ENCODE peak calls at places on chromosomes 7 and 10, in six cellular contexts. E is esophagus squamous epithelium, D is right lobe of liver, P is IMR-90, M is ovary, U is adrenal gland. S is an unnamed sample. For H3K9me3, the result is how much of the 10 kb centered on the place peaks cover.

GRCh38 chr7:140610204-140611165 is 30.1 kb downstream of the DENND2A start:
- DNase-seq in E (no peak), D (no peak), M (no peak), U (no peak), P (peak), S (no peak)

GRCh38 chr7:21355406-21355874 is 72.4 kb upstream of the SP4 start:
- DNase-seq in D (no peak), E (no peak), M (no peak), U (no peak), P (no peak), S (peak)

GRCh38 chr7:2903686-2904162 is 59.6 kb upstream of the GNA12 start:
- DNase-seq in E (no peak), D (no peak), P (no peak), U (no peak), M (no peak), S (no peak)

GRCh38 chr10:112429147-112429546 is 17.6 kb downstream of the ZDHHC6 start:
- DNase-seq in U (no peak), E (no peak), P (no peak), D (no peak), M (no peak), S (no peak)

GRCh38 chr10:88541116-88541626 is 41.9 kb downstream of the RNLS start:
- DNase-seq in M (no peak), E (no peak), P (no peak), D (no peak), U (no peak), S (no peak)

GRCh38 chr7:129388353-129389098 is 45.7 kb upstream of the STRIP2 start:
- DNase-seq in M (no peak), E (no peak), P (no peak), U (no peak), D (no peak), S (no peak)

GRCh38 chr10:50577681-50578350 is 45.9 kb downstream of the SGMS1 start:
- DNase-seq in D (no peak), U (peak), M (no peak), P (peak), E (no peak), S (peak)

GRCh38 chr7:101633516-101633915 is 4.4 kb upstream of the MYL10 start:
- DNase-seq in U (peak), E (no peak), M (no peak), P (no peak), D (no peak), S (no peak)

GRCh38 chr7:132161976-132162375 is 414.3 kb downstream of the PLXNA4 start:
- DNase-seq in E (no peak), P (no peak), D (no peak), M (no peak), U (no peak), S (no peak)

GRCh38 chr10:96656839-96657238 is 63.5 kb downstream of the PIK3AP1 start:
- DNase-seq in M (no peak), U (no peak), P (no peak), E (no peak), D (no peak), S (no peak)

GRCh38 chr10:74936577-74937445 is 110.4 kb downstream of the KAT6B start:
- DNase-seq in E (no peak), P (peak), U (no peak), M (no peak), D (no peak), S (no peak)

GRCh38 chr7:12436896-12437535 is 33.4 kb upstream of the VWDE start:
- DNase-seq in D (no peak), E (no peak), P (peak), M (no peak), U (no peak), S (no peak)

GRCh38 chr7:140927351-140927750 is 2.6 kb upstream of the BRAF start:
- DNase-seq in D (no peak), U (no peak), P (no peak), E (no peak), M (no peak), S (no peak)

GRCh38 chr10:124181656-124182055 is 88.3 kb upstream of the CHST15 start:
- DNase-seq in E (no peak), U (no peak), M (no peak), D (no peak), P (no peak), S (no peak)

GRCh38 chr7:98286093-98286525 is 4.6 kb downstream of the BRI3 start:
- DNase-seq in E (no peak), P (peak), U (peak), D (peak), M (peak), S (peak)

GRCh38 chr7:24842449-24843241 is 85.4 kb upstream of the GSDME start:
- DNase-seq in D (no peak), E (no peak), U (no peak), P (no peak), M (no peak), S (no peak)

GRCh38 chr10:29377333-29377961 is 88.6 kb downstream of the LYZL1 start:
- DNase-seq in U (no peak), M (no peak), D (no peak), P (peak), E (no peak), S (no peak)

GRCh38 chr10:78947226-78947625 is 121.5 kb upstream of the ZMIZ1 start:
- DNase-seq in D (no peak), P (no peak), U (no peak), E (no peak), M (no peak), S (no peak)

GRCh38 chr10:69874464-69874863 is 72.8 kb downstream of the COL13A1 start:
- DNase-seq in P (peak), D (no peak), U (no peak), E (no peak), M (no peak), S (no peak)

GRCh38 chr10:50788951-50789904 is 49.5 kb downstream of the ASAH2B start:
- DNase-seq in P (peak), U (no peak), M (no peak), E (no peak), D (no peak), S (no peak)

GRCh38 chr7:909358-910329 is 33.3 kb downstream of the GET4 start:
- DNase-seq in P (peak), U (peak), D (peak), M (peak), E (no peak), S (peak)

GRCh38 chr7:69062020-69062760 is 536.1 kb upstream of the AUTS2 start:
- DNase-seq in E (no peak), D (no peak), M (no peak), U (no peak), P (peak), S (no peak)

GRCh38 chr7:116901143-116901542 is 38.8 kb downstream of the CAPZA2 start:
- DNase-seq in P (no peak), E (no peak), D (no peak), M (no peak), U (no peak), S (no peak)

GRCh38 chr10:69004821-69005220 is 16.2 kb downstream of the KIFBP start:
- DNase-seq in E (no peak), D (no peak), P (peak), U (no peak), M (no peak), S (no peak)

GRCh38 chr7:70660819-70661191 is 471.1 kb upstream of the GALNT17 start:
- DNase-seq in E (no peak), D (no peak), P (no peak), U (no peak), M (no peak), S (no peak)

GRCh38 chr7:23333671-23334246 is 34.6 kb downstream of the MALSU1 start:
- DNase-seq in U (no peak), P (peak), M (peak), D (no peak), E (no peak), S (no peak)

GRCh38 chr7:97732567-97733275 is 835 bp downstream of the TAC1 start:
- DNase-seq in P (no peak), D (no peak), E (no peak), U (no peak), M (no peak), S (no peak)

GRCh38 chr7:42107484-42107883 is 129.5 kb downstream of the GLI3 start:
- DNase-seq in U (peak), E (no peak), D (no peak), M (no peak), P (no peak), S (no peak)

GRCh38 chr7:112280267-112280666 is 73.8 kb downstream of the ZNF277 start:
- DNase-seq in U (no peak), E (no peak), M (no peak), P (no peak), D (no peak), S (no peak)

GRCh38 chr7:22860784-22861482 is 38.3 kb upstream of the TOMM7 start:
- DNase-seq in U (no peak), P (no peak), D (no peak), E (no peak), M (no peak), S (no peak)

GRCh38 chr10:4939224-4940072 is 23.8 kb upstream of the AKR1C1 start:
- DNase-seq in E (no peak), U (no peak), P (no peak), D (no peak), M (no peak), S (no peak)

GRCh38 chr10:100653957-100654834 is 91.2 kb upstream of the PAX2 start:
- DNase-seq in M (no peak), P (no peak), E (no peak), U (no peak), D (no peak), S (no peak)

GRCh38 chr7:90266808-90267207 is 21.8 kb downstream of the CFAP69 start:
- DNase-seq in M (no peak), E (no peak), U (no peak), P (peak), D (no peak), S (no peak)

GRCh38 chr7:90267263-90267858 is 22.4 kb downstream of the CFAP69 start:
- DNase-seq in D (no peak), P (no peak), U (no peak), M (no peak), E (no peak), S (no peak)

GRCh38 chr7:90256778-90257177 is 11.8 kb downstream of the CFAP69 start:
- DNase-seq in M (no peak), P (no peak), E (no peak), U (no peak), D (no peak), S (no peak)

GRCh38 chr7:90261441-90261840 is 16.5 kb downstream of the CFAP69 start:
- DNase-seq in E (no peak), D (no peak), P (no peak), U (no peak), M (no peak), S (no peak)

DNA sequence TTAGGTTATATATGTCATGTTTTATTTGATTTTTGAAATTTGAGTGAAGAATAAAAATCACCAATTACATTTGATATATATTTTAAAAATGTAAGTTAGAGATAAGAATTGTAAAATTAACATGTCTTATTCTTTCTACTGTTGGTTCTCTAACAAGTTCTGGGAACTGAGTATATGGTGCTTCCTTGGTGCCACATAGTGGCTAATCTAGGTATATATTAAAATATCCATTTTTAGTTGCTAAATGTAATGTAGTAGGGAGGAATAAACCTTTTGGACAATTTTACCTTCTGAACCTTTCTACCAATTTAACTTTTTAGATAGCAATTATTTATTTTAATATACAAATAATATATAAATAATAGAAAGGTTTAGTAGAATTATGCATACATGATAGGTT is 17.5 kb downstream of the CFAP69 start:
- DNase-seq in D (no peak), U (no peak), M (no peak), E (no peak), P (peak), S (no peak)
- TF ChIP-seq CTCF in D (peak), U (peak), M (peak), E (peak), P (peak), S (peak)

GRCh38 chr7:57201895-57202210 is 69.6 kb upstream of the ZNF479 start:
- DNase-seq in U (no peak), D (no peak), P (no peak), M (no peak), E (no peak), S (no peak)
- H3K9me3 ChIP-seq in U (under half), D (under half), P (under half), M (under half), E (under half), S (under half)

DNA sequence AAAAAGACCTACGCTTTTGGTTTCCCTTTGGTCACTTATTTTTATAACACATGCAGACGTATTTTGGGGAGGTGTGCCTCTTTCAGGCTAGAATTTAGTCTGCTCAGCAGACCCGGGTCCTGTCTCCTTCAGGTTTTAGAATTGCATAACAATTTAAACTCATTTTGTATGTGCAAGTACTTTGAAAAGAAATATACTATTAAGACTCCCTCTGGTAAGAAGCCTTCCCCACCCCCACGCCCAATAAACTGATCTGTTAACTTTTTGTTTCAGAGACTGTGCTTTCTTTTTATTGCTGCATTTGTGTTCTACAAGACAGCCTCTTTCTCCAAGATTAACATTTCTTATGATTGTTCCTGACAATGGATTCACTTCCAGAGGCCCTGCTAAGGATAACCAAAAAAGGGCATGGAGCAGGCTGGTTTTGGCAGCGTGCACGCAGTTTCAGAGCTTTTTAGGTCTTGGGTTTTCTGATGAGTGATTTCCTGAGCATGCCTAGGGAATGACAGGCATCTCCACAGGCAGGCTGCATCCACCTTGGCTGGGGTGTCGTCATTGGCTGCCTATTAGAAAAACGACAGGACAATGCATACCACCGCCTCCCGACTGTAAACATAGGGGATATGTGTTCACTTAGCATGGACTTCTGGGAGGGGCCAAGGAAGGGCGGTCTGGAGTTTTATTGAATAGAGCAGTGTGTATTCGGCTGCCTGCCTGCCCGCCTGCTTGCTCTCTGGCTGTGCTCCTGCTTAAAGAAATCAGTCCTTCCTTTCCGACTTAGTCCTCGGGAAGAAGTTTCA is at the start of gene CALD1:
- DNase-seq in M (peak), D (no peak), E (no peak), U (peak), P (peak), S (peak)
- TF ChIP-seq POLR2A in M (peak), D (peak), E (no peak), U (peak), P (peak), S (peak)

GRCh38 chr10:133199488-133199885 is 30.5 kb upstream of the UTF1 start:
- DNase-seq in E (no peak), M (no peak), P (no peak), D (no peak), U (no peak), S (no peak)
- TF ChIP-seq CTCF in E (no peak), M (no peak), P (no peak), D (no peak), U (no peak), S (no peak)

GRCh38 chr7:57425969-57426628 is 23.9 kb upstream of the ZNF716 start:
- DNase-seq in M (no peak), E (no peak), P (no peak), U (no peak), D (no peak), S (no peak)

GRCh38 chr7:57426629-57427003 is 23.4 kb upstream of the ZNF716 start:
- DNase-seq in P (no peak), M (no peak), D (no peak), E (no peak), U (no peak), S (no peak)

GRCh38 chr7:57425239-57425944 is 24.6 kb upstream of the ZNF716 start:
- DNase-seq in U (no peak), D (no peak), M (no peak), E (no peak), P (no peak), S (no peak)

GRCh38 chr7:57427594-57427993 is 22.4 kb upstream of the ZNF716 start:
- DNase-seq in E (no peak), D (no peak), M (no peak), P (no peak), U (no peak), S (no peak)

GRCh38 chr7:57427146-57427545 is 22.8 kb upstream of the ZNF716 start:
- DNase-seq in U (no peak), E (no peak), P (no peak), M (no peak), D (no peak), S (no peak)
- H3K9me3 ChIP-seq in U (under half), E (under half), P (under half), M (under half), D (under half), S (under half)

GRCh38 chr10:101694056-101694673 is 805 bp downstream of the FBXW4 start:
- DNase-seq in E (no peak), U (peak), M (peak), P (peak), D (peak), S (peak)
- TF ChIP-seq POLR2A in E (no peak), U (peak), M (peak), P (no peak), D (no peak), S (peak)

GRCh38 chr10:86371116-86371515 is 4.5 kb upstream of the GRID1 start:
- DNase-seq in M (no peak), E (no peak), U (no peak), P (no peak), D (peak), S (no peak)
- TF ChIP-seq CTCF in M (no peak), E (no peak), U (no peak), P (no peak), D (no peak), S (no peak)

GRCh38 chr10:133013478-133013877 is 71.1 kb upstream of the CFAP46 start:
- DNase-seq in M (no peak), U (peak), E (no peak), D (peak), P (no peak), S (peak)
- H3K9me3 ChIP-seq in M (under half), U (under half), E (under half), D (under half), P (under half), S (under half)

GRCh38 chr7:27247452-27248426 is 5.1 kb downstream of the EVX1 start:
- DNase-seq in P (no peak), E (no peak), U (no peak), M (no peak), D (no peak), S (no peak)
- TF ChIP-seq POLR2A in P (no peak), E (no peak), U (no peak), M (no peak), D (no peak), S (no peak)

DNA sequence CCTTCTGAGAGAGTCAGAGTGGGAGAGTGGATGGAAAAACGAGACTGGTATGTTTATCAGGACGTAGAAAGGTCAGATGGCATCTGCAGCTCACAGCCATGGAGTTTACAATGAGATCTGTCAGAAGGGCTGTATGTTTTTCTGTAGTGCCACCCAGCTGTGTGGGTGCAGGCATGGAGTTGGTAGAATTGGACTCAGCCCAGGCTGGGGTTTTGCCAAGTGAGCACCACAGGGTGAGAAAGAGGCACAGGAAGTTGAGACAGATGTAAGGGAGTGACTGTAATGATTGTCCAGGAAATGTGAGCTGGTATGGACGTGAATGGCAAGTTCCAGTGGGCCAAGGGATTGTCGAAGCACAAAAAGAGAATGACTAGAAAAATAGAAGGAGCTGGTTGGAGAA is 9.1 kb upstream of the ZYX start:
- DNase-seq in E (no peak), P (no peak), M (no peak), D (peak), U (peak), S (peak)
- TF ChIP-seq CTCF in E (no peak), P (no peak), M (no peak), D (peak), U (no peak), S (no peak)